ENCODE peak calls at places on chromosomes 2 and 18, in six cellular contexts. Q is A549, O is endothelial cell of umbilical vein, J is HepG2, H is K562, B is GM12878. Y is an unnamed sample.

GRCh38 chr18:22551536-22552151 is 133.9 kb upstream of the CTAGE1 start:
- DNase-seq in Q (peak), O (peak), J (no peak), H (no peak), B (no peak), Y (no peak)

GRCh38 chr2:84889332-84889731 is 8.4 kb upstream of the TRABD2A start:
- DNase-seq in Q (no peak), O (no peak), J (no peak), H (no peak), B (no peak), Y (no peak)

GRCh38 chr18:44599409-44599808 is 81.3 kb upstream of the SETBP1 start:
- DNase-seq in Q (no peak), O (no peak), J (no peak), H (no peak), B (no peak), Y (no peak)

GRCh38 chr2:115303-115702 is 69.0 kb upstream of the FAM110C start:
- DNase-seq in Q (peak), O (no peak), J (peak), H (no peak), B (no peak), Y (no peak)

GRCh38 chr2:11082880-11083279 is 72.4 kb upstream of the SLC66A3 start:
- DNase-seq in Q (no peak), O (no peak), J (no peak), H (no peak), B (no peak), Y (no peak)

GRCh38 chr2:129888896-129889295 is 90.6 kb upstream of the RAB6C start:
- DNase-seq in Q (no peak), O (no peak), J (no peak), H (no peak), B (no peak), Y (no peak)

GRCh38 chr2:158103358-158104021 is 1.8 kb downstream of the UPP2 start:
- DNase-seq in Q (no peak), O (no peak), J (no peak), H (no peak), B (no peak), Y (no peak)

GRCh38 chr2:232229296-232229916 is 149.1 kb upstream of the ALPP start:
- DNase-seq in Q (peak), O (peak), J (no peak), H (no peak), B (no peak), Y (no peak)

GRCh38 chr2:72788756-72789155 is 37.1 kb downstream of the EXOC6B start:
- DNase-seq in Q (peak), O (peak), J (no peak), H (no peak), B (no peak), Y (no peak)

GRCh38 chr18:26549486-26550435 is 1.4 kb upstream of the KCTD1 start:
- DNase-seq in Q (peak), O (peak), J (peak), H (no peak), B (no peak), Y (peak)

GRCh38 chr2:227908266-227909054 is 37.0 kb downstream of the DAW1 start:
- DNase-seq in Q (no peak), O (peak), J (no peak), H (no peak), B (no peak), Y (no peak)

GRCh38 chr2:65638438-65638837 is 206.0 kb upstream of the SPRED2 start:
- DNase-seq in Q (no peak), O (no peak), J (peak), H (peak), B (no peak), Y (peak)

GRCh38 chr18:10973579-10974260 is 175.6 kb downstream of the PIEZO2 start:
- DNase-seq in Q (peak), O (peak), J (no peak), H (no peak), B (no peak), Y (no peak)

GRCh38 chr2:88919087-88919738 is 227.7 kb downstream of the RPIA start:
- DNase-seq in Q (peak), O (peak), J (peak), H (no peak), B (no peak), Y (peak)

GRCh38 chr18:48919547-48919946 is 31.2 kb downstream of the SMAD7 start:
- DNase-seq in Q (no peak), O (no peak), J (no peak), H (no peak), B (no peak), Y (no peak)

GRCh38 chr2:197863744-197864143 is 59.4 kb downstream of the PLCL1 start:
- DNase-seq in Q (no peak), O (no peak), J (no peak), H (no peak), B (no peak), Y (no peak)

GRCh38 chr2:74690571-74690970 is 36.5 kb downstream of the SEMA4F start:
- DNase-seq in Q (peak), O (peak), J (peak), H (peak), B (peak), Y (peak)

GRCh38 chr2:98768765-98769476 is 38.0 kb upstream of the MGAT4A start:
- DNase-seq in Q (peak), O (peak), J (peak), H (no peak), B (no peak), Y (no peak)

GRCh38 chr2:195160959-195161358 is 496.1 kb upstream of the SLC39A10 start:
- DNase-seq in Q (no peak), O (no peak), J (no peak), H (no peak), B (no peak), Y (no peak)

GRCh38 chr18:24659837-24660720 is 199.6 kb downstream of the HRH4 start:
- DNase-seq in Q (no peak), O (peak), J (no peak), H (no peak), B (no peak), Y (no peak)

GRCh38 chr2:41791523-41791922 is 256.3 kb upstream of the PKDCC start:
- DNase-seq in Q (peak), O (peak), J (peak), H (no peak), B (no peak), Y (peak)

GRCh38 chr2:215930505-215931233 is 82.7 kb downstream of the MREG start:
- DNase-seq in Q (no peak), O (no peak), J (no peak), H (no peak), B (no peak), Y (no peak)

GRCh38 chr2:101111917-101112771 is 39.0 kb downstream of the TBC1D8 start:
- DNase-seq in Q (peak), O (no peak), J (peak), H (no peak), B (no peak), Y (peak)

GRCh38 chr2:128346291-128346690 is 27.6 kb upstream of the HS6ST1 start:
- DNase-seq in Q (no peak), O (no peak), J (no peak), H (no peak), B (no peak), Y (no peak)

GRCh38 chr2:46097714-46098480 is 199.3 kb upstream of the EPAS1 start:
- DNase-seq in Q (peak), O (peak), J (peak), H (no peak), B (no peak), Y (no peak)

GRCh38 chr2:52495816-52496215 is 1271.8 kb upstream of the CHAC2 start:
- DNase-seq in Q (no peak), O (no peak), J (no peak), H (no peak), B (no peak), Y (no peak)

GRCh38 chr2:165621086-165621560 is 151.6 kb downstream of the CSRNP3 start:
- DNase-seq in Q (no peak), O (peak), J (no peak), H (no peak), B (no peak), Y (no peak)

GRCh38 chr18:57077786-57078552 is 68.9 kb upstream of the BOD1L2 start:
- DNase-seq in Q (no peak), O (no peak), J (no peak), H (no peak), B (peak), Y (peak)

GRCh38 chr2:233053928-233054774 is 6.0 kb upstream of the INPP5D start:
- DNase-seq in Q (peak), O (peak), J (peak), H (peak), B (no peak), Y (peak)

GRCh38 chr2:178109813-178110212 is 2.4 kb upstream of the RBM45 start:
- DNase-seq in Q (peak), O (peak), J (peak), H (peak), B (no peak), Y (peak)

GRCh38 chr2:105797298-105797819 is 52.6 kb downstream of the NCK2 start:
- DNase-seq in Q (no peak), O (no peak), J (peak), H (no peak), B (peak), Y (peak)

GRCh38 chr2:54613794-54614257 is 109.6 kb upstream of the EML6 start:
- DNase-seq in Q (peak), O (peak), J (no peak), H (no peak), B (no peak), Y (no peak)

GRCh38 chr2:112148477-112148876 is 10.3 kb downstream of the FBLN7 start:
- DNase-seq in Q (no peak), O (no peak), J (no peak), H (no peak), B (no peak), Y (no peak)

GRCh38 chr18:12165038-12165768 is 71.6 kb downstream of the ANKRD62 start:
- DNase-seq in Q (no peak), O (no peak), J (no peak), H (no peak), B (no peak), Y (no peak)

GRCh38 chr2:48114256-48114655 is 208.0 kb upstream of the FBXO11 start:
- DNase-seq in Q (peak), O (no peak), J (peak), H (peak), B (no peak), Y (peak)

GRCh38 chr2:201132518-201132917 is 16.6 kb downstream of the CFLAR start:
- DNase-seq in Q (no peak), O (peak), J (no peak), H (no peak), B (no peak), Y (peak)

GRCh38 chr2:221567809-221568208 is 4.3 kb downstream of the EPHA4 start:
- DNase-seq in Q (no peak), O (no peak), J (no peak), H (no peak), B (no peak), Y (no peak)

GRCh38 chr18:37414816-37415215 is 150.8 kb downstream of the CELF4 start:
- DNase-seq in Q (no peak), O (no peak), J (no peak), H (no peak), B (no peak), Y (no peak)

GRCh38 chr2:86522711-86523110 is 40.5 kb downstream of the CHMP3 start:
- DNase-seq in Q (no peak), O (no peak), J (no peak), H (no peak), B (no peak), Y (no peak)
- TF ChIP-seq MYC in Q (no peak), O (no peak), J (no peak), H (no peak), B (no peak), Y (no peak)

DNA sequence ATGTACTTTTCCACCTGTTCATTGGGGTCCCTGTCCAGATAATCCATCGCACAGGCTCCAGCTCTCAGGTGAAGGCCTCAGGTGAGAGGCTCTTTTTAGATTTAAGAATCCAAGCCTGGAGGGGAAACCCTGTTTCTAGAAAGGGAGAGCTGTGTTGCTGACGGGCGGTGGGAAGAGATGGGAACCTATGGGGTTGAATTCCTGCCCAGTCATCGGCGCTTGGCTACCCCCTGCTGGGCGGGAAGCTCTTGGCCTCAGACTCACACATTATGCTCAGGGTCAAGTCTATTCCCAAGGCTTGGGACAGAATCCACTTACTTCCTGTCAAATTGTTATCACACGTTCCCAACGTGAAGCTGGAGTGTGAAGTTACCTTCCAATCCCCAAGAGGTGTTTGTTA is 181.9 kb upstream of the ETAA1 start:
- DNase-seq in Q (peak), O (peak), J (peak), H (peak), B (no peak), Y (peak)
- TF ChIP-seq CTCF in Q (no peak), O (peak), J (peak), H (peak), B (peak), Y (no peak)

GRCh38 chr2:68837861-68838341 is 33.3 kb downstream of the BMP10 start:
- DNase-seq in Q (no peak), O (no peak), J (no peak), H (no peak), B (peak), Y (no peak)
- TF ChIP-seq MYC in Q (no peak), O (no peak), J (no peak), H (no peak), B (no peak), Y (no peak)

GRCh38 chr2:133053541-133053940 is 383.5 kb upstream of the LYPD1 start:
- DNase-seq in Q (no peak), O (no peak), J (no peak), H (no peak), B (no peak), Y (no peak)

GRCh38 chr2:133054297-133054696 is 384.3 kb upstream of the LYPD1 start:
- DNase-seq in Q (no peak), O (no peak), J (no peak), H (no peak), B (no peak), Y (no peak)
- TF ChIP-seq CTCF in Q (no peak), O (no peak), J (no peak), H (no peak), B (no peak), Y (no peak)

GRCh38 chr2:144165599-144166250 is 354.2 kb downstream of the ZEB2 start:
- DNase-seq in Q (no peak), O (no peak), J (no peak), H (no peak), B (no peak), Y (no peak)

GRCh38 chr2:144161061-144161460 is 358.9 kb downstream of the ZEB2 start:
- DNase-seq in Q (no peak), O (no peak), J (no peak), H (no peak), B (no peak), Y (no peak)

GRCh38 chr2:144163592-144163991 is 356.3 kb downstream of the ZEB2 start:
- DNase-seq in Q (no peak), O (no peak), J (peak), H (no peak), B (no peak), Y (no peak)

GRCh38 chr2:144159264-144159663 is 360.7 kb downstream of the ZEB2 start:
- DNase-seq in Q (peak), O (no peak), J (no peak), H (no peak), B (no peak), Y (peak)

GRCh38 chr2:144162652-144163051 is 357.3 kb downstream of the ZEB2 start:
- DNase-seq in Q (peak), O (no peak), J (peak), H (no peak), B (peak), Y (peak)
- TF ChIP-seq MYC in Q (no peak), O (no peak), J (no peak), H (no peak), B (no peak), Y (no peak)

GRCh38 chr2:192148620-192149321 is 46.0 kb downstream of the TMEFF2 start:
- DNase-seq in Q (no peak), O (peak), J (no peak), H (no peak), B (no peak), Y (no peak)
- TF ChIP-seq CTCF in Q (no peak), O (no peak), J (no peak), H (no peak), B (no peak), Y (no peak)

GRCh38 chr2:58834404-58834803 is 593.3 kb upstream of the FANCL start:
- DNase-seq in Q (peak), O (peak), J (peak), H (peak), B (no peak), Y (peak)
- TF ChIP-seq MYC in Q (no peak), O (no peak), J (no peak), H (no peak), B (no peak), Y (no peak)

GRCh38 chr2:234988491-234988890 is 36.7 kb downstream of the SH3BP4 start:
- DNase-seq in Q (no peak), O (no peak), J (no peak), H (no peak), B (no peak), Y (no peak)

GRCh38 chr2:234985608-234986115 is 33.8 kb downstream of the SH3BP4 start:
- DNase-seq in Q (no peak), O (no peak), J (no peak), H (no peak), B (no peak), Y (no peak)

GRCh38 chr2:234987754-234988153 is 35.9 kb downstream of the SH3BP4 start:
- DNase-seq in Q (no peak), O (no peak), J (no peak), H (no peak), B (no peak), Y (no peak)

GRCh38 chr2:234986346-234986745 is 34.5 kb downstream of the SH3BP4 start:
- DNase-seq in Q (no peak), O (peak), J (no peak), H (no peak), B (no peak), Y (no peak)

GRCh38 chr2:234986866-234987720 is 35.3 kb downstream of the SH3BP4 start:
- DNase-seq in Q (no peak), O (no peak), J (no peak), H (no peak), B (no peak), Y (no peak)
- TF ChIP-seq CTCF in Q (no peak), O (no peak), J (no peak), H (no peak), B (no peak), Y (no peak)

GRCh38 chr2:212752730-212753351 is 214.2 kb upstream of the ERBB4 start:
- DNase-seq in Q (no peak), O (no peak), J (no peak), H (no peak), B (no peak), Y (no peak)
- TF ChIP-seq MYC in Q (no peak), O (no peak), J (no peak), H (no peak), B (no peak), Y (no peak)

GRCh38 chr2:71154798-71155197 is 24.4 kb downstream of the MPHOSPH10 start:
- DNase-seq in Q (peak), O (no peak), J (peak), H (peak), B (peak), Y (peak)
- TF ChIP-seq CTCF in Q (no peak), O (no peak), J (peak), H (peak), B (peak), Y (peak)

Y was measured in NB4.